ENCODE peak calls at places on chromosomes 7 and 10, in five cellular contexts. Y, M, Q, X and W are unnamed samples.

GRCh38 chr10:19654576-19654975 is 161.7 kb upstream of the PLXDC2 start:
- DNase-seq in X (no peak), Y (no peak), Q (no peak), M (no peak), W (no peak)

GRCh38 chr7:75914169-75914654 is 743 bp upstream of the POR start:
- DNase-seq in X (no peak), Y (no peak), Q (peak; percentile 30), M (peak; percentile 56), W (no peak)

GRCh38 chr7:1588978-1589377 is 19.1 kb upstream of the PSMG3 start:
- DNase-seq in Y (no peak), X (no peak), Q (no peak), M (no peak), W (no peak)

GRCh38 chr7:5523052-5523711 is 99.5 kb upstream of the TNRC18 start:
- DNase-seq in M (no peak), X (no peak), Q (peak; percentile 73), Y (no peak), W (no peak)

GRCh38 chr7:38169862-38170261 is 8.2 kb upstream of the STARD3NL start:
- DNase-seq in Q (peak; percentile 27), M (no peak), Y (no peak), X (no peak), W (no peak)

GRCh38 chr10:86411281-86411841 is 44.8 kb upstream of the GRID1 start:
- DNase-seq in Y (peak; percentile 26), M (no peak), Q (peak; percentile 48), X (no peak), W (no peak)

GRCh38 chr10:71589617-71590551 is 129.7 kb downstream of the C10orf105 start:
- DNase-seq in M (no peak), X (no peak), Y (no peak), Q (no peak), W (no peak)

GRCh38 chr10:630581-631073 is 58.8 kb downstream of the DIP2C start:
- DNase-seq in M (no peak), X (peak; percentile 37), Y (no peak), Q (no peak), W (no peak)

GRCh38 chr10:58189269-58189668 is 78.4 kb downstream of the IPMK start:
- DNase-seq in Q (peak; percentile 16), M (no peak), Y (no peak), X (no peak), W (no peak)

GRCh38 chr7:149489391-149490024 is 8.1 kb downstream of the ZNF746 start:
- DNase-seq in Q (peak; percentile 50), M (no peak), Y (no peak), X (no peak), W (no peak)

GRCh38 chr7:27345164-27345887 is 102.7 kb downstream of the EVX1 start:
- DNase-seq in X (no peak), M (no peak), Y (no peak), Q (no peak), W (no peak)

GRCh38 chr10:62062752-62063512 is 161.4 kb downstream of the ARID5B start:
- DNase-seq in Q (no peak), Y (no peak), X (no peak), M (no peak), W (no peak)

GRCh38 chr10:124033887-124034218 is 59.5 kb downstream of the CHST15 start:
- DNase-seq in X (no peak), Y (peak; percentile 44), Q (no peak), M (peak; percentile 83), W (no peak)

GRCh38 chr10:114274616-114275453 is 35.8 kb downstream of the VWA2 start:
- DNase-seq in Q (no peak), Y (no peak), X (no peak), M (no peak), W (no peak)

GRCh38 chr10:78700413-78700812 is 368.4 kb upstream of the ZMIZ1 start:
- DNase-seq in X (no peak), Y (peak; percentile 41), Q (peak; percentile 5), M (no peak), W (no peak)

GRCh38 chr10:38038107-38038931 is 27.8 kb downstream of the ZNF33A start:
- DNase-seq in X (no peak), Y (no peak), Q (no peak), M (no peak), W (no peak)

GRCh38 chr10:73998623-73999622 is 1.0 kb downstream of the VCL start:
- DNase-seq in M (peak; percentile 78), X (peak; percentile 70), Y (peak; percentile 71), Q (peak; percentile 74), W (no peak)

GRCh38 chr10:120833222-120833928 is 17.8 kb upstream of the WDR11 start:
- DNase-seq in X (no peak), Q (no peak), M (no peak), Y (no peak), W (no peak)

GRCh38 chr10:48439581-48440041 is 133.1 kb downstream of the MAPK8 start:
- DNase-seq in Y (no peak), X (peak; percentile 57), Q (no peak), M (peak; percentile 64), W (no peak)

GRCh38 chr7:78207262-78207661 is 408.7 kb downstream of the PHTF2 start:
- DNase-seq in Q (no peak), Y (no peak), M (no peak), X (no peak), W (no peak)
- H3K27ac ChIP-seq in Q (no peak overlapping the region), Y (no peak overlapping the region), M (no peak overlapping the region), X (no peak overlapping the region), W (no peak overlapping the region)

GRCh38 chr10:29023678-29024077 is 265.2 kb upstream of the LYZL1 start:
- DNase-seq in M (no peak), X (no peak), Y (no peak), Q (no peak), W (no peak)
- H3K4me1 ChIP-seq in M (no peaks in the 10 kb centered on the region), X (no peaks in the 10 kb centered on the region), Y (no peaks in the 10 kb centered on the region), Q (peaks cover 3% of the 10 kb centered on the region), W (no peaks in the 10 kb centered on the region)

GRCh38 chr10:60911715-60912114 is 32.3 kb downstream of the RHOBTB1 start:
- DNase-seq in Y (no peak), M (no peak), X (no peak), Q (no peak), W (no peak)
- H3K27ac ChIP-seq in Y (no peak overlapping the region), M (no peak overlapping the region), X (no peak overlapping the region), Q (no peak overlapping the region), W (no peak overlapping the region)

GRCh38 chr7:128113839-128114238 is 82.6 kb upstream of the LRRC4 start:
- DNase-seq in M (no peak), Y (no peak), Q (no peak), X (no peak), W (no peak)
- H3K4me1 ChIP-seq in M (no peaks in the 10 kb centered on the region), Y (peaks cover 36% of the 10 kb centered on the region), Q (no peaks in the 10 kb centered on the region), X (peaks cover 7% of the 10 kb centered on the region), W (peaks cover 42% of the 10 kb centered on the region)

GRCh38 chr7:108839091-108839490 is 269.4 kb downstream of the DNAJB9 start:
- DNase-seq in M (no peak), X (no peak), Y (no peak), Q (no peak), W (no peak)

GRCh38 chr7:108836246-108836645 is 266.6 kb downstream of the DNAJB9 start:
- DNase-seq in Y (no peak), X (no peak), M (no peak), Q (no peak), W (no peak)

GRCh38 chr7:108838143-108838542 is 268.5 kb downstream of the DNAJB9 start:
- DNase-seq in X (no peak), M (no peak), Y (no peak), Q (no peak), W (no peak)
- H3K27ac ChIP-seq in X (no peak overlapping the region), M (no peak overlapping the region), Y (no peak overlapping the region), Q (no peak overlapping the region), W (no peak overlapping the region)

GRCh38 chr10:46052791-46053375 is 6.8 kb upstream of the MSMB start:
- DNase-seq in Y (no peak), X (no peak), Q (no peak), M (no peak), W (no peak)
- H3K4me1 ChIP-seq in Y (no peaks in the 10 kb centered on the region), X (no peaks in the 10 kb centered on the region), Q (peaks cover 6% of the 10 kb centered on the region), M (no peaks in the 10 kb centered on the region), W (no peaks in the 10 kb centered on the region)

GRCh38 chr7:129308047-129308446 is 83.2 kb downstream of the AHCYL2 start:
- DNase-seq in X (no peak), Q (no peak), Y (peak; percentile 23), M (no peak), W (no peak)

GRCh38 chr7:129311429-129311828 is 86.6 kb downstream of the AHCYL2 start:
- DNase-seq in Y (no peak), Q (no peak), M (no peak), X (no peak), W (no peak)

GRCh38 chr7:129313282-129313681 is 88.5 kb downstream of the AHCYL2 start:
- DNase-seq in M (no peak), Q (no peak), Y (no peak), X (no peak), W (no peak)

GRCh38 chr7:129307592-129307991 is 82.8 kb downstream of the AHCYL2 start:
- DNase-seq in Q (no peak), Y (no peak), M (no peak), X (no peak), W (no peak)
- H3K27ac ChIP-seq in Q (no peak overlapping the region), Y (no peak overlapping the region), M (no peak overlapping the region), X (no peak overlapping the region), W (no peak overlapping the region)